ENCODE peak calls at places on chromosomes 2 and 18, in four cellular contexts. M is HepG2, A is GM12878, E is A549. N is an unnamed sample.

GRCh38 chr2:118721817-118722551 is 125.5 kb downstream of the EN1 start:
- DNase-seq in M (no peak), A (no peak), E (no peak), N (no peak)

GRCh38 chr2:121075006-121075545 is 209.9 kb downstream of the TFCP2L1 start:
- DNase-seq in M (no peak), A (peak; percentile 5), E (peak; percentile 91), N (peak; percentile 80)

GRCh38 chr2:26854283-26854827 is 6.4 kb downstream of the DPYSL5 start:
- DNase-seq in M (no peak), A (no peak), E (no peak), N (no peak)

GRCh38 chr18:7482342-7482741 is 84.8 kb upstream of the PTPRM start:
- DNase-seq in M (no peak), A (no peak), E (no peak), N (no peak)

GRCh38 chr2:181106789-181107418 is 126.5 kb downstream of the UBE2E3 start:
- DNase-seq in M (no peak), A (peak; percentile 74), E (peak; percentile 7), N (no peak)

GRCh38 chr18:27656167-27656778 is 471.2 kb upstream of the CHST9 start:
- DNase-seq in M (no peak), A (peak; percentile 16), E (no peak), N (no peak)

GRCh38 chr2:164735309-164735919 is 106.2 kb downstream of the COBLL1 start:
- DNase-seq in M (no peak), A (no peak), E (no peak), N (no peak)

GRCh38 chr2:204282525-204282924 is 262.8 kb upstream of the PARD3B start:
- DNase-seq in M (peak; percentile 34), A (no peak), E (no peak), N (no peak)

GRCh38 chr18:3892141-3892540 is 442.2 kb downstream of the TGIF1 start:
- DNase-seq in M (no peak), A (no peak), E (no peak), N (no peak)

GRCh38 chr2:204479557-204479956 is 65.7 kb upstream of the PARD3B start:
- DNase-seq in M (no peak), A (no peak), E (peak; percentile 7), N (no peak)

GRCh38 chr2:216294305-216294704 is 78.0 kb downstream of the MARCHF4 start:
- DNase-seq in M (no peak), A (no peak), E (no peak), N (no peak)

GRCh38 chr2:168773128-168773527 is 29.3 kb upstream of the NOSTRIN start:
- DNase-seq in M (no peak), A (no peak), E (no peak), N (no peak)
- TF ChIP-seq PBX3 in M (no peak), A (no peak), E (no peak), N (no peak)

GRCh38 chr2:19812166-19812565 is 89.6 kb downstream of the TTC32 start:
- DNase-seq in M (no peak), A (no peak), E (no peak), N (no peak)
- TF ChIP-seq CTCF in M (no peak), A (no peak), E (no peak), N (no peak)

DNA sequence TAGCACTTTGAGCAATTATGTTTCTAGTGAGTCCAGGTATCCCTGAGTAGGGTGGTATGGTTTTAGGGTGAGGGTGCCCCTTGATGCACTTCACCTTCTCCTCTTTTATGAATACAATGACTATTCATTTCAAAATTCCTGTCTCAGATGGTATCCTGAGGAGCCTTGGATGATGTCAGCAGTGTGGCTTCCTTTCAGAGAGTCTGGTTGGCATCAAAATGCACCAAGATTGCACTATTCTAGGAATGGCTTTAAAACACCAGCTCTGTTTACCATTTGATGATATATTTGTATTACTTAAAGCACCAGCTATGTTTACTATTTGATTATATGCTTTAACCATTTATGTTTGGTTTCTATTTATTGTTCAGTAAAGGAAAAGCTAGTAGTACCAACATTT is 141.0 kb downstream of the FMNL2 start:
- DNase-seq in M (no peak), A (no peak), E (no peak), N (no peak)
- TF ChIP-seq PBX3 in M (no peak), A (no peak), E (no peak), N (peak; percentile 49)

DNA sequence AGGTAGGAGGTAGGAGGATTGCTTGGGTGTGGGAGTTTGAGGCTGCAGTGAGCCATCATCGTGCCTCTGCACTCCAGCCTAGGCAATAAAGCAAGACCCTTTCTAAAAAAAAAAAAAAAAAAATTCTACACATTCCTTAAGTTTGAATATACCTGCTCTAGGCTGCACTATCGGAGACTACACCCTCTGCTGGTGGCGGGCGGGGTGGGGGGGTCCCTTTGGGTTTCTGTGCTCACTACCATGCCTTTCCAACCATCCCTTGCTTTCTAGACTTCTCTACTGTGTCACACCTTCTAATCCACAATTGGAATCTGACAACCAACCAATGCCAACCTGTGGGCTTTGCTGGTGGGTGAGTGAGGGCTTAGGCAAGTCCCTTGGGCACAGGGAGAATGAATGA is 34.7 kb upstream of the FAM136A start:
- DNase-seq in M (no peak), A (no peak), E (no peak), N (no peak)
- TF ChIP-seq CTCF in M (peak; percentile 8), A (no peak), E (no peak), N (no peak)

GRCh38 chr2:232328038-232328435 is 50.5 kb upstream of the ALPP start:
- DNase-seq in M (no peak), A (peak; percentile 43), E (no peak), N (no peak)

GRCh38 chr2:232329716-232330067 is 48.9 kb upstream of the ALPP start:
- DNase-seq in M (no peak), A (no peak), E (no peak), N (no peak)

GRCh38 chr2:232327089-232328037 is 51.2 kb upstream of the ALPP start:
- DNase-seq in M (peak; percentile 59), A (no peak), E (peak; percentile 49), N (peak; percentile 85)

GRCh38 chr2:232330068-232330999 is 48.2 kb upstream of the ALPP start:
- DNase-seq in M (no peak), A (no peak), E (no peak), N (no peak)

GRCh38 chr2:232328516-232329460 is 49.8 kb upstream of the ALPP start:
- DNase-seq in M (no peak), A (no peak), E (no peak), N (no peak)
- TF ChIP-seq PBX3 in M (no peak), A (no peak), E (no peak), N (no peak)

N was measured in SK-N-SH.